ENCODE peak calls at places on chromosomes 3 and 15, in seven cellular contexts. D is HCT116, T is GM23248, Y is neural progenitor cell, N is hepatocyte, C is SK-N-SH, O is PC-3. E is an unnamed sample.

GRCh38 chr3:155362808-155363689 is 69.6 kb upstream of the STRIT1 start:
- DNase-seq in D (no peak), T (no peak), Y (peak; percentile 83), N (no peak), C (no peak), O (no peak), E (no peak)

GRCh38 chr3:120280026-120280425 is 5.0 kb downstream of the GPR156 start:
- DNase-seq in D (no peak), T (no peak), Y (no peak), N (no peak), C (no peak), O (no peak), E (no peak)

GRCh38 chr15:30922469-30923311 is 19.0 kb downstream of the FAN1 start:
- DNase-seq in D (peak; percentile 6), T (peak; percentile 47), Y (peak; percentile 89), N (no peak), C (no peak), O (peak; percentile 48), E (no peak)

GRCh38 chr3:193780810-193781472 is 187.9 kb downstream of the OPA1 start:
- DNase-seq in D (no peak), T (peak; percentile 90), Y (peak; percentile 87), N (peak; percentile 89), C (peak; percentile 84), O (peak; percentile 95), E (peak; percentile 64)

GRCh38 chr3:114874447-114874846 is 272.6 kb downstream of the ZBTB20 start:
- DNase-seq in D (no peak), T (no peak), Y (no peak), N (no peak), C (no peak), O (no peak), E (no peak)

GRCh38 chr3:163391407-163392181 is 1686.7 kb downstream of the SI start:
- DNase-seq in D (no peak), T (no peak), Y (no peak), N (no peak), C (no peak), O (no peak), E (no peak)

GRCh38 chr3:126903521-126903920 is 79.4 kb upstream of the PLXNA1 start:
- DNase-seq in D (no peak), T (no peak), Y (no peak), N (peak; percentile 16), C (no peak), O (no peak), E (no peak)

GRCh38 chr15:80549712-80550111 is 145.4 kb upstream of the ABHD17C start:
- DNase-seq in D (no peak), T (peak; percentile 33), Y (no peak), N (no peak), C (no peak), O (no peak), E (no peak)

GRCh38 chr3:48739955-48740823 is 23.2 kb upstream of the IP6K2 start:
- DNase-seq in D (peak; percentile 59), T (peak; percentile 91), Y (peak; percentile 85), N (peak; percentile 93), C (peak; percentile 93), O (peak; percentile 86), E (peak; percentile 68)

GRCh38 chr3:111715911-111716523 is 120.9 kb upstream of the ZBED2 start:
- DNase-seq in D (no peak), T (peak; percentile 43), Y (peak; percentile 13), N (peak; percentile 67), C (peak; percentile 53), O (peak; percentile 87), E (peak; percentile 58)

GRCh38 chr3:177284383-177284881 is 87.2 kb upstream of the TBL1XR1 start:
- DNase-seq in D (peak; percentile 71), T (peak; percentile 60), Y (peak; percentile 48), N (peak; percentile 70), C (no peak), O (no peak), E (no peak)

GRCh38 chr3:177281292-177281942 is 84.1 kb upstream of the TBL1XR1 start:
- DNase-seq in D (no peak), T (no peak), Y (no peak), N (no peak), C (no peak), O (no peak), E (peak; percentile 82)

GRCh38 chr3:177279118-177279815 is 82.0 kb upstream of the TBL1XR1 start:
- DNase-seq in D (no peak), T (no peak), Y (no peak), N (no peak), C (no peak), O (peak; percentile 59), E (no peak)

GRCh38 chr3:177283983-177284382 is 86.7 kb upstream of the TBL1XR1 start:
- DNase-seq in D (no peak), T (no peak), Y (no peak), N (no peak), C (no peak), O (no peak), E (no peak)

GRCh38 chr3:177282028-177282655 is 84.9 kb upstream of the TBL1XR1 start:
- DNase-seq in D (no peak), T (no peak), Y (no peak), N (no peak), C (no peak), O (no peak), E (peak; percentile 78)
- TF ChIP-seq EZH2phosphoT487 in D (no peak), T (no peak), Y (no peak), N (no peak), C (no peak), O (no peak), E (no peak)

GRCh38 chr3:129608087-129608935 is 1.8 kb upstream of the PLXND1 start:
- DNase-seq in D (no peak), T (peak; percentile 48), Y (peak; percentile 63), N (peak; percentile 44), C (peak; percentile 72), O (peak; percentile 6), E (peak; percentile 58)
- H3K27ac ChIP-seq in D (no peak overlapping the region), T (no peak overlapping the region), Y (no peak overlapping the region), N (no peak overlapping the region), C (no peak overlapping the region), O (no peak overlapping the region), E (no peak overlapping the region)

DNA sequence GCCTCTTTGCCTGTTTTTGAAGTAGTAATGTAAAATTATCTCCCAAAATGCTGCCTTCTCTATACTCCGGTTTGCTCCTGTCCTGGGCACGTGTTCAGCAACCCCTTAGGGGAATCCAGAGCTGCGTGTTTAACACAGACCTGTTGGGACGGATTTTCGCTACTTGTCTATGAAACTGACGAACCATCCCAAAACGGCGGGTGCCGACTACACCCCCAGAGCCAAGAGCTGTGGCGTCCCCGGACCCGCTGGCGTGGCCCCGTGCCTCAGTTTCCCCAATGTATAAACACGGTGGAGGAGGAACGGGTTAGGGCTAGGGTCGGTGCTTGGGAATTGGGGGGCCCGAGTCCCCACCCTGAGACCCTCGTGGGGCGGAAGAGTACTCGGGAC is 473 bp downstream of the FHIT start:
- DNase-seq in D (peak; percentile 34), T (peak; percentile 50), Y (peak; percentile 35), N (peak; percentile 32), C (peak; percentile 35), O (peak; percentile 43), E (peak; percentile 43)
- TF ChIP-seq EZH2phosphoT487 in D (no peak), T (no peak), Y (no peak), N (no peak), C (no peak), O (no peak), E (no peak)

DNA sequence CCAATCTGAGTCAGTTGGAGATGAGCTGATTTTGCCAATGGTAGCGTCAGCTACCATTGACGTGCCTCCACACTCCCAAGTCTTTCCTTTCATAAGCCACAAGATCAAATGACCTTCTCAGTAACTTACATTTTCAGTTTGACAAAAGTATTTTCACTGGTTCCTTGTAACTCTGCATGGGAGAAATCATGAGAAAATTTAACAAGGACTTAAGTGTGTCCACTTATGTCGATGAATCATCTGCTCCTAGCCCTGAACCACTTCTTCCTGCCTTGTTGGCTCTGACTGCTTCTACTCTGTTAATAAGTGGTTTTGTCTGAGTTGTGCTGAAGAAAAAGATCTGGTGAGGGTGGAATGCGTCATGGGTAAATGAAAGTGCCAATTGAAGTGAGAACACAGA is 101.2 kb downstream of the NFKBIZ start:
- DNase-seq in D (no peak), T (peak; percentile 96), Y (no peak), N (no peak), C (no peak), O (peak; percentile 75), E (no peak)
- H3K27ac ChIP-seq in D (no peak overlapping the region), T (peak overlapping the region; percentile 80), Y (no peak overlapping the region), N (no peak overlapping the region), C (no peak overlapping the region), O (peak overlapping the region; percentile 88), E (no peak overlapping the region)

GRCh38 chr15:99434506-99435137 is 131.2 kb upstream of the MEF2A start:
- DNase-seq in D (no peak), T (no peak), Y (no peak), N (no peak), C (no peak), O (no peak), E (no peak)

GRCh38 chr15:99436472-99437314 is 129.1 kb upstream of the MEF2A start:
- DNase-seq in D (no peak), T (no peak), Y (no peak), N (no peak), C (no peak), O (no peak), E (no peak)

GRCh38 chr15:99435761-99436346 is 129.9 kb upstream of the MEF2A start:
- DNase-seq in D (no peak), T (peak; percentile 38), Y (no peak), N (no peak), C (no peak), O (peak; percentile 17), E (no peak)

GRCh38 chr15:99433757-99434211 is 132.0 kb upstream of the MEF2A start:
- DNase-seq in D (no peak), T (no peak), Y (no peak), N (no peak), C (no peak), O (no peak), E (no peak)

GRCh38 chr15:99435138-99435695 is 130.6 kb upstream of the MEF2A start:
- DNase-seq in D (no peak), T (no peak), Y (no peak), N (peak; percentile 36), C (no peak), O (peak; percentile 79), E (peak; percentile 11)
- TF ChIP-seq EZH2phosphoT487 in D (no peak), T (no peak), Y (no peak), N (no peak), C (no peak), O (no peak), E (no peak)